ENCODE peak calls at places on chromosomes 7 and 10, in six cellular contexts. G, H, M, U, O and D are unnamed samples.

GRCh38 chr10:110746254-110746826 is 102.2 kb downstream of the RBM20 start:
- DNase-seq in O (peak; percentile 72), G (peak; percentile 83), H (peak; percentile 71), M (peak; percentile 36), U (peak; percentile 81), D (peak; percentile 73)

GRCh38 chr7:47405921-47406765 is 175.8 kb downstream of the TNS3 start:
- DNase-seq in H (no peak), G (peak; percentile 24), M (no peak), O (no peak), U (peak; percentile 42), D (no peak)

GRCh38 chr7:37901236-37901827 is 15.3 kb downstream of the SFRP4 start:
- DNase-seq in O (peak; percentile 28), M (no peak), H (peak; percentile 43), U (peak; percentile 67), G (peak; percentile 73), D (no peak)

GRCh38 chr10:87782721-87783120 is 35.3 kb downstream of the ATAD1 start:
- DNase-seq in O (no peak), U (no peak), G (peak; percentile 28), H (no peak), M (no peak), D (no peak)

GRCh38 chr7:143437568-143437967 is 5.7 kb upstream of the TAS2R60 start:
- DNase-seq in U (no peak), H (no peak), O (no peak), M (no peak), G (no peak), D (no peak)

GRCh38 chr10:119614686-119615085 is 17.9 kb upstream of the TIAL1 start:
- DNase-seq in H (no peak), U (peak; percentile 29), G (no peak), M (no peak), O (no peak), D (no peak)

GRCh38 chr7:151626422-151627115 is 106.9 kb upstream of the RHEB start:
- DNase-seq in U (peak; percentile 62), G (peak; percentile 26), M (no peak), O (no peak), H (peak; percentile 48), D (peak; percentile 65)

GRCh38 chr10:119511828-119512515 is 30.5 kb downstream of the RGS10 start:
- DNase-seq in U (no peak), H (no peak), M (no peak), O (no peak), G (no peak), D (no peak)

GRCh38 chr10:42513921-42514320 is 124.4 kb downstream of the ZNF33B start:
- DNase-seq in G (no peak), M (no peak), U (no peak), O (no peak), H (no peak), D (no peak)

GRCh38 chr10:8061274-8062211 is 7.1 kb downstream of the GATA3 start:
- DNase-seq in M (no peak), U (no peak), O (no peak), H (no peak), G (no peak), D (no peak)

GRCh38 chr7:116697761-116698160 is 25.8 kb downstream of the MET start:
- DNase-seq in M (no peak), O (no peak), U (no peak), H (no peak), G (no peak), D (no peak)

GRCh38 chr10:11874568-11875182 is 51.5 kb downstream of the PROSER2 start:
- DNase-seq in U (peak; percentile 82), O (no peak), M (no peak), H (no peak), G (peak; percentile 46), D (peak; percentile 74)

GRCh38 chr10:119667562-119668328 is 16.6 kb downstream of the BAG3 start:
- DNase-seq in M (peak; percentile 92), H (peak; percentile 90), U (peak; percentile 71), G (peak; percentile 97), O (peak; percentile 85), D (no peak)

GRCh38 chr10:71396714-71397339 is at the start of gene CDH23:
- DNase-seq in H (no peak), O (no peak), M (no peak), G (no peak), U (peak; percentile 83), D (peak; percentile 80)

GRCh38 chr10:1874533-1874932 is 137.2 kb upstream of the ADARB2 start:
- DNase-seq in U (no peak), O (no peak), H (no peak), M (no peak), G (no peak), D (no peak)

GRCh38 chr7:111903016-111903415 is 303.2 kb downstream of the DOCK4 start:
- DNase-seq in O (no peak), H (no peak), U (no peak), M (no peak), G (no peak), D (no peak)

GRCh38 chr10:18501198-18501597 is 150.2 kb downstream of the NSUN6 start:
- DNase-seq in O (no peak), U (no peak), G (peak; percentile 53), H (peak; percentile 69), M (peak; percentile 10), D (no peak)